ENCODE peak calls at places on chromosome 2, in eight cellular contexts. N, O, U, F, M, W, S and Y are unnamed samples.

GRCh38 chr2:8307779-8308178 is 374.1 kb upstream of the ID2 start:
- DNase-seq in N (no peak), O (no peak), U (no peak), F (no peak), M (no peak), W (peak; percentile 10), S (no peak), Y (no peak)

GRCh38 chr2:178865537-178865936 is 58.3 kb upstream of the TTN start:
- DNase-seq in N (no peak), O (no peak), U (no peak), F (no peak), M (no peak), W (no peak), S (no peak), Y (no peak)

GRCh38 chr2:240972636-240973521 is 25.5 kb upstream of the SNED1 start:
- DNase-seq in N (no peak), O (no peak), U (no peak), F (no peak), M (no peak), W (peak; percentile 72), S (no peak), Y (no peak)

GRCh38 chr2:30990736-30991135 is 147.5 kb downstream of the GALNT14 start:
- DNase-seq in N (no peak), O (no peak), U (no peak), F (no peak), M (no peak), W (no peak), S (no peak), Y (no peak)

GRCh38 chr2:214808961-214809750 is at the start of gene BARD1:
- DNase-seq in N (peak; percentile 36), O (peak; percentile 69), U (peak; percentile 24), F (peak; percentile 38), M (peak; percentile 36), W (peak; percentile 74), S (peak; percentile 55), Y (peak; percentile 62)

GRCh38 chr2:172481507-172482262 is 54.3 kb downstream of the ITGA6 start:
- DNase-seq in N (no peak), O (no peak), U (no peak), F (no peak), M (no peak), W (peak; percentile 23), S (no peak), Y (no peak)

GRCh38 chr2:29372185-29372584 is 257.0 kb downstream of the CLIP4 start:
- DNase-seq in N (no peak), O (no peak), U (no peak), F (no peak), M (no peak), W (peak; percentile 55), S (no peak), Y (no peak)

GRCh38 chr2:112493858-112494648 is 12.1 kb downstream of the TTL start:
- DNase-seq in N (no peak), O (no peak), U (no peak), F (peak; percentile 63), M (no peak), W (peak; percentile 62), S (peak; percentile 86), Y (peak; percentile 60)